ENCODE peak calls at places on chromosomes 2 and 18, in nine cellular contexts. L, U, S, D, E, H, V, P and Q are unnamed samples.

GRCh38 chr18:61127714-61128485 is 205.3 kb upstream of the CDH20 start:
- DNase-seq in P (no peak), D (no peak), U (no peak), L (no peak), V (no peak), S (no peak), H (no peak), E (no peak), Q (no peak)

GRCh38 chr2:63735263-63735662 is 106.4 kb upstream of the UGP2 start:
- DNase-seq in D (peak), H (peak), L (no peak), E (no peak), U (no peak), P (no peak), S (no peak), V (no peak), Q (no peak)

GRCh38 chr18:54742654-54743053 is 85.6 kb upstream of the RAB27B start:
- DNase-seq in D (peak), V (no peak), P (peak), S (peak), H (peak), E (no peak), U (no peak), L (peak), Q (no peak)

GRCh38 chr18:30684825-30685481 is 357.6 kb downstream of the DSC3 start:
- DNase-seq in P (no peak), H (no peak), U (no peak), L (no peak), S (no peak), D (no peak), V (no peak), E (no peak), Q (no peak)

GRCh38 chr2:205474746-205475145 is 207.6 kb upstream of the NRP2 start:
- DNase-seq in S (peak), E (no peak), V (no peak), H (peak), P (no peak), U (no peak), D (peak), L (peak), Q (no peak)

GRCh38 chr2:240469239-240469636 is 33.8 kb downstream of the GPC1 start:
- DNase-seq in H (no peak), U (no peak), L (no peak), E (no peak), P (peak), S (no peak), V (no peak), D (no peak), Q (no peak)

GRCh38 chr2:120680136-120680761 is 55.4 kb upstream of the GLI2 start:
- DNase-seq in P (peak), D (peak), E (peak), S (peak), U (peak), V (peak), H (peak), L (no peak), Q (peak)

GRCh38 chr18:79586436-79587297 is 92.9 kb upstream of the CTDP1 start:
- DNase-seq in V (peak), U (no peak), P (no peak), S (no peak), L (no peak), D (no peak), H (no peak), E (no peak), Q (no peak)

GRCh38 chr2:44934521-44934961 is 7.0 kb upstream of the SIX3 start:
- DNase-seq in E (no peak), P (no peak), S (no peak), U (no peak), D (no peak), L (no peak), V (no peak), H (no peak), Q (no peak)

GRCh38 chr2:108917526-108917925 is 71.5 kb downstream of the EDAR start:
- DNase-seq in E (no peak), H (no peak), P (no peak), D (no peak), U (no peak), L (no peak), S (no peak), V (no peak), Q (no peak)

GRCh38 chr2:119494163-119494790 is 30.0 kb downstream of the SCTR start:
- DNase-seq in E (no peak), L (no peak), U (no peak), V (no peak), P (no peak), D (no peak), H (no peak), S (no peak), Q (no peak)

GRCh38 chr2:62814132-62814531 is 108.6 kb downstream of the EHBP1 start:
- DNase-seq in S (peak), L (no peak), H (peak), E (no peak), V (no peak), U (no peak), D (peak), P (peak), Q (no peak)

GRCh38 chr2:130152816-130153595 is 8.1 kb upstream of the CCDC74B start:
- DNase-seq in U (no peak), L (no peak), S (no peak), E (no peak), H (no peak), P (no peak), D (no peak), V (no peak), Q (no peak)

GRCh38 chr18:8299054-8299708 is 310.1 kb upstream of the RAB12 start:
- DNase-seq in H (no peak), U (no peak), E (no peak), D (no peak), V (no peak), P (no peak), L (no peak), S (no peak), Q (no peak)

GRCh38 chr2:55954306-55955035 is 30.9 kb upstream of the EFEMP1 start:
- DNase-seq in U (no peak), V (no peak), P (no peak), H (peak), D (peak), E (no peak), L (no peak), S (peak), Q (no peak)

GRCh38 chr18:28040720-28041119 is 136.2 kb downstream of the CDH2 start:
- DNase-seq in L (no peak), P (no peak), S (no peak), E (no peak), H (no peak), V (no peak), D (peak), U (no peak), Q (no peak)

GRCh38 chr2:76850969-76851368 is 671.2 kb downstream of the LRRTM4 start:
- DNase-seq in V (no peak), P (no peak), S (no peak), U (no peak), H (no peak), E (no peak), L (no peak), D (no peak), Q (no peak)

GRCh38 chr2:6913415-6914157 is 3.6 kb upstream of the RNF144A start:
- DNase-seq in P (no peak), E (no peak), S (no peak), U (no peak), V (no peak), L (no peak), D (no peak), H (no peak), Q (no peak)

GRCh38 chr2:199677881-199678280 is 173.1 kb downstream of the FTCDNL1 start:
- DNase-seq in D (no peak), E (no peak), H (no peak), P (no peak), V (no peak), S (no peak), U (no peak), L (no peak), Q (no peak)

GRCh38 chr2:51597086-51597485 is 565.2 kb upstream of the NRXN1 start:
- DNase-seq in S (no peak), U (no peak), H (no peak), V (no peak), E (no peak), P (no peak), L (no peak), D (no peak), Q (no peak)

GRCh38 chr2:27520316-27520715 is 23.7 kb downstream of the GCKR start:
- DNase-seq in H (no peak), U (no peak), L (no peak), D (no peak), P (no peak), V (no peak), E (no peak), S (no peak), Q (no peak)

GRCh38 chr2:28408764-28409599 is 16.3 kb downstream of the FOSL2 start:
- DNase-seq in H (peak), S (peak), U (peak), V (no peak), P (peak), E (no peak), D (peak), L (no peak), Q (no peak)

GRCh38 chr18:3916082-3916481 is 466.1 kb downstream of the TGIF1 start:
- DNase-seq in U (no peak), V (no peak), P (peak), D (no peak), S (no peak), H (no peak), E (peak), L (no peak), Q (no peak)

GRCh38 chr2:134463726-134464076 is 209.8 kb downstream of the MGAT5 start:
- DNase-seq in U (no peak), D (no peak), E (no peak), H (no peak), P (no peak), V (no peak), L (no peak), S (no peak), Q (no peak)

GRCh38 chr2:98253461-98254073 is 92.7 kb upstream of the CNGA3 start:
- DNase-seq in D (no peak), V (no peak), E (peak), H (no peak), U (no peak), L (no peak), P (no peak), S (no peak), Q (no peak)

GRCh38 chr2:206443735-206444527 is 599 bp downstream of the ADAM23 start:
- DNase-seq in E (peak), P (peak), L (no peak), U (no peak), H (peak), V (no peak), D (peak), S (no peak), Q (peak)

GRCh38 chr2:149005471-149006077 is 32.9 kb upstream of the LYPD6B start:
- DNase-seq in P (no peak), L (no peak), V (no peak), U (no peak), H (peak), E (no peak), S (no peak), D (no peak), Q (no peak)

GRCh38 chr18:48562075-48562474 is 23.2 kb downstream of the CTIF start:
- DNase-seq in V (no peak), E (no peak), L (no peak), S (no peak), H (peak), P (no peak), D (no peak), U (no peak), Q (no peak)

GRCh38 chr2:177724398-177725287 is 332.1 kb downstream of the AGPS start:
- DNase-seq in U (no peak), P (peak), L (no peak), V (no peak), E (peak), S (peak), H (peak), D (peak), Q (peak)

GRCh38 chr18:77442393-77442792 is 192.7 kb downstream of the GALR1 start:
- DNase-seq in U (no peak), H (no peak), D (no peak), V (no peak), E (no peak), S (no peak), L (no peak), P (no peak), Q (no peak)

GRCh38 chr2:115160523-115161521 is 718.4 kb downstream of the DPP10 start:
- DNase-seq in V (no peak), H (no peak), L (no peak), S (no peak), E (no peak), D (no peak), P (peak), U (no peak), Q (no peak)

GRCh38 chr2:9390991-9391390 is 32.3 kb downstream of the ITGB1BP1 start:
- DNase-seq in D (no peak), E (no peak), U (no peak), S (no peak), H (no peak), V (no peak), L (no peak), P (no peak), Q (no peak)

GRCh38 chr18:34342960-34343359 is 118.2 kb upstream of the NOL4 start:
- DNase-seq in P (no peak), H (peak), V (no peak), U (no peak), L (no peak), S (no peak), D (peak), E (no peak), Q (no peak)

GRCh38 chr18:26536032-26536431 is 12.3 kb downstream of the KCTD1 start:
- DNase-seq in E (no peak), H (no peak), D (no peak), U (peak), V (no peak), L (no peak), P (no peak), S (no peak), Q (no peak)

GRCh38 chr2:31079665-31080064 is 58.6 kb downstream of the GALNT14 start:
- DNase-seq in U (no peak), E (no peak), D (no peak), P (no peak), S (no peak), V (no peak), L (no peak), H (no peak), Q (peak)

GRCh38 chr18:58761241-58761969 is 90.1 kb downstream of the MALT1 start:
- DNase-seq in P (no peak), H (no peak), U (no peak), E (no peak), D (peak), S (no peak), V (peak), L (no peak), Q (no peak)

GRCh38 chr2:54454548-54454921 is 1.6 kb upstream of the SPTBN1 start:
- DNase-seq in H (no peak), V (no peak), L (no peak), P (no peak), S (no peak), U (no peak), D (no peak), E (no peak), Q (no peak)
- H3K4me3 ChIP-seq in H (no peak), V (no peak), L (no peak), P (peak), S (no peak), U (peak), D (no peak), E (peak), Q (no peak)

GRCh38 chr2:85831735-85832134 is 57.1 kb downstream of the ST3GAL5 start:
- DNase-seq in H (no peak), D (no peak), E (no peak), L (no peak), P (no peak), S (no peak), U (no peak), V (no peak), Q (no peak)

GRCh38 chr2:85826990-85827878 is 61.6 kb downstream of the ST3GAL5 start:
- DNase-seq in H (peak), U (peak), P (peak), E (peak), D (peak), S (no peak), V (no peak), L (no peak), Q (peak)

GRCh38 chr2:85830645-85831044 is 58.1 kb downstream of the ST3GAL5 start:
- DNase-seq in V (no peak), D (no peak), E (no peak), U (no peak), H (no peak), S (no peak), P (no peak), L (no peak), Q (no peak)

GRCh38 chr2:85828725-85829124 is 60.1 kb downstream of the ST3GAL5 start:
- DNase-seq in D (no peak), S (no peak), E (no peak), P (no peak), L (no peak), H (no peak), U (no peak), V (no peak), Q (no peak)

GRCh38 chr2:85827879-85828569 is 60.8 kb downstream of the ST3GAL5 start:
- DNase-seq in P (no peak), L (no peak), V (no peak), H (no peak), U (no peak), D (no peak), S (no peak), E (no peak), Q (no peak)
- H3K4me3 ChIP-seq in P (peak), L (no peak), V (no peak), H (no peak), U (no peak), D (no peak), S (no peak), E (no peak), Q (no peak)

DNA sequence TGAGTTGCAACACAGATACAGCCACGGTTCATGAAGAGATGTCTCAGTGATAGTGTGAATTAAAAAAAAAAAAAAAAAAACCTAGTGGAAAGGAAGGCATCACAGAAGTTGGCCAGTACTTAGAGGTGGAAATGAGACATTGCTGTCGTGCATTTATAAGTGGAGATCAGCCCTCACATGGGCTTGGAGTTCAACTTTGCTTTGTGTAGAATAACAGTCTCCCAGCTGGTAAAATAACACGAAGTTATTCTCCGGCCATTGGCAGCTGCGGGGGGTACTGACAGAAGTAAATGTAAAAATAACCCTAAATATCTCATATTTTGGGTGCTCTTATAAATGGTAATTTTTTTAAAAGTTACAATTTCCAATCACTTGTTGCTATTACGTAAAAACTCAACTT is 98.8 kb upstream of the TMEM18 start:
- DNase-seq in E (no peak), L (no peak), V (no peak), D (no peak), U (no peak), S (no peak), P (no peak), H (no peak), Q (no peak)
- H3K4me3 ChIP-seq in E (no peak), L (no peak), V (no peak), D (no peak), U (no peak), S (no peak), P (no peak), H (no peak), Q (no peak)

DNA sequence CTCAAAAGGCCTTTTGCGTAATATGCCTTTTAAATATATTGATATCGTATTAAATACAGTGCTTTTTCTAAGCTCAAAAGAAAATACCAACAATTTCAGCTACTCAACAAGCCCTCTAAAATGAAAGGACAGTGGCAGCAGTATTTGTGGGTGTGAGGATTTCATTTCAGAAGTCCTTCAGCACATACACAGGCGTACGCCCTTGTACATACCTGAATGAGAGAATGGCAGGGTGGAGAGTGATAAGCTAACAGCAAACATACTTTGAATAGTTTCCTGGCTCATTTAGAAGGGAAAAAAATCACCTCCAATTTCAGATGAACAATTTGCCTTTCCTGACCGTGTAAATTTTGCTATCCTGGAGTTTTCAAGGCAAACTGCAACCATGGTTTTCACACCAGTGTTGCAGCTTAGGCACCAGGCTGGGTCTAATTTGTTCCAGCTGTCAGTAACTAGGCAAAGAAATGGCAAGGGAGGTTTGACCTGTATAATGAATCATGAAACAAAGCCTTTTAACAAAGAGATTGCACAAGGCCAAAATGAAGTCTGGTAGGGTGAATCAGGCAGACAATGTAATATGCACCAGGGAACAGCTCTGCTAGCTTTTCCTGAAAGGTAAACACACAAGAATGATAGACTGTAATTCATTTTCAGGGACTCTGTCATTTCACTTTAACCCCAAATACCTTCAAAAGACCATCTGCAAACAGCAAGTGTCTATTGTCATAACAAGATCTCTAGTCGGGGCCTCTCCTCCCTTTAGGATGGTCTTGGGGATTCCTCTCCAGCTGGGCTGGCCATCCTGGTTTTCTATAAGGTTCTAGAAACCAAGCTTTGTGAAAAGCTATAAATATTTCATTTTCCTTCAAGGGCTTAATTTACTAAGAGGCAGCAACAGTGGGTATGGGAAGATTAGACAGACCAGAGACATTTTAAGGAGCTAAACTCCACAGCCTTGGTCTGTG is 11.5 kb downstream of the ANKRD29 start:
- DNase-seq in P (no peak), V (no peak), E (no peak), D (peak), H (peak), S (peak), U (peak), L (peak), Q (peak)
- H3K4me3 ChIP-seq in P (no peak), V (no peak), E (no peak), D (no peak), H (no peak), S (no peak), U (no peak), L (no peak), Q (no peak)

GRCh38 chr2:112843288-112843687 is 6.7 kb upstream of the IL1B start:
- DNase-seq in V (no peak), L (no peak), D (no peak), H (no peak), E (no peak), U (no peak), P (no peak), S (no peak), Q (no peak)

GRCh38 chr2:112840068-112840445 is 3.5 kb upstream of the IL1B start:
- DNase-seq in E (no peak), P (no peak), U (no peak), S (no peak), L (no peak), H (no peak), V (no peak), D (no peak), Q (no peak)

GRCh38 chr2:112843836-112844235 is 7.3 kb upstream of the IL1B start:
- DNase-seq in D (no peak), V (no peak), P (no peak), S (no peak), U (no peak), E (no peak), L (no peak), H (no peak), Q (no peak)

GRCh38 chr2:112839407-112840067 is 3.0 kb upstream of the IL1B start:
- DNase-seq in V (no peak), U (no peak), D (no peak), L (no peak), S (no peak), H (no peak), E (no peak), P (no peak), Q (no peak)

GRCh38 chr2:112841399-112842044 is 4.9 kb upstream of the IL1B start:
- DNase-seq in H (no peak), V (no peak), E (no peak), D (no peak), U (no peak), P (no peak), L (no peak), S (no peak), Q (no peak)
- H3K4me3 ChIP-seq in H (no peak), V (no peak), E (no peak), D (no peak), U (no peak), P (no peak), L (no peak), S (no peak), Q (no peak)